ENCODE peak calls at places on chromosome 22, in six cellular contexts. One of them, this sample, is unnamed.
A peak's percentile ranks its signal among the peaks of the same experiment; 100 is the strongest.

GRCh38 chr22:46090631-46091201 is 59.6 kb upstream of the PPARA start:
- DNase-seq in IMR-90: peak; percentile 24
- DNase-seq in fibroblast of the aortic adventitia: peak; percentile 48
- DNase-seq in lung: no peak
- DNase-seq in HFFc6: peak; percentile 50
- DNase-seq in omental fat pad: no peak
- DNase-seq in this sample: no peak

GRCh38 chr22:23063539-23064380 is 6.6 kb upstream of the GNAZ start:
- DNase-seq in HFFc6: no peak
- DNase-seq in omental fat pad: no peak
- DNase-seq in fibroblast of the aortic adventitia: no peak
- DNase-seq in IMR-90: no peak
- DNase-seq in lung: no peak
- DNase-seq in this sample: peak; percentile 59

GRCh38 chr22:43114958-43115357 is 4.4 kb downstream of the BIK start:
- DNase-seq in fibroblast of the aortic adventitia: no peak
- DNase-seq in IMR-90: no peak
- DNase-seq in omental fat pad: no peak
- DNase-seq in lung: no peak
- DNase-seq in HFFc6: no peak
- DNase-seq in this sample: no peak

GRCh38 chr22:37175414-37176144 is 12.5 kb downstream of the C1QTNF6 start:
- DNase-seq in lung: no peak
- DNase-seq in omental fat pad: no peak
- DNase-seq in IMR-90: no peak
- DNase-seq in fibroblast of the aortic adventitia: no peak
- DNase-seq in HFFc6: no peak
- DNase-seq in this sample: no peak

GRCh38 chr22:27801616-27802388 is at the start of gene MN1:
- DNase-seq in IMR-90: peak; percentile 35
- DNase-seq in fibroblast of the aortic adventitia: peak; percentile 63
- DNase-seq in lung: no peak
- DNase-seq in HFFc6: no peak
- DNase-seq in omental fat pad: no peak
- DNase-seq in this sample: peak; percentile 79

GRCh38 chr22:30270841-30271240 is 4.2 kb upstream of the OSM start:
- DNase-seq in IMR-90: peak; percentile 81
- DNase-seq in omental fat pad: no peak
- DNase-seq in lung: peak; percentile 77
- DNase-seq in fibroblast of the aortic adventitia: peak; percentile 70
- DNase-seq in HFFc6: no peak
- DNase-seq in this sample: no peak

GRCh38 chr22:42399315-42400271 is 32.6 kb downstream of the NFAM1 start:
- DNase-seq in fibroblast of the aortic adventitia: no peak
- DNase-seq in omental fat pad: no peak
- DNase-seq in IMR-90: no peak
- DNase-seq in lung: peak; percentile 39
- DNase-seq in HFFc6: no peak
- DNase-seq in this sample: no peak

GRCh38 chr22:28019360-28019759 is 100.3 kb upstream of the PITPNB start:
- DNase-seq in lung: no peak
- DNase-seq in fibroblast of the aortic adventitia: no peak
- DNase-seq in HFFc6: peak; percentile 25
- DNase-seq in IMR-90: no peak
- DNase-seq in omental fat pad: peak; percentile 15
- DNase-seq in this sample: no peak

GRCh38 chr22:20953668-20954500 is 13.2 kb upstream of the AIFM3 start:
- DNase-seq in omental fat pad: no peak
- DNase-seq in lung: no peak
- DNase-seq in IMR-90: peak; percentile 47
- DNase-seq in HFFc6: no peak
- DNase-seq in fibroblast of the aortic adventitia: peak; percentile 79
- DNase-seq in this sample: no peak

GRCh38 chr22:46219650-46220049 is 30.4 kb downstream of the CDPF1 start:
- DNase-seq in HFFc6: no peak
- DNase-seq in omental fat pad: no peak
- DNase-seq in fibroblast of the aortic adventitia: no peak
- DNase-seq in IMR-90: no peak
- DNase-seq in lung: no peak
- DNase-seq in this sample: no peak

GRCh38 chr22:40709752-40710413 is 30.6 kb downstream of the MCHR1 start:
- DNase-seq in omental fat pad: no peak
- DNase-seq in HFFc6: no peak
- DNase-seq in lung: no peak
- DNase-seq in IMR-90: peak; percentile 84
- DNase-seq in fibroblast of the aortic adventitia: peak; percentile 84
- DNase-seq in this sample: no peak

GRCh38 chr22:45478108-45478771 is 24.4 kb upstream of the FBLN1 start:
- DNase-seq in lung: no peak
- DNase-seq in omental fat pad: no peak
- DNase-seq in HFFc6: peak; percentile 97
- DNase-seq in IMR-90: peak; percentile 96
- DNase-seq in fibroblast of the aortic adventitia: peak; percentile 90
- DNase-seq in this sample: no peak

GRCh38 chr22:17120281-17120680 is 879 bp downstream of the TMEM121B start:
- DNase-seq in fibroblast of the aortic adventitia: peak; percentile 22
- DNase-seq in omental fat pad: no peak
- DNase-seq in HFFc6: no peak
- DNase-seq in lung: no peak
- DNase-seq in IMR-90: peak; percentile 30
- DNase-seq in this sample: peak; percentile 79

GRCh38 chr22:48734359-48734758 is 1093.3 kb downstream of the BRD1 start:
- DNase-seq in fibroblast of the aortic adventitia: no peak
- DNase-seq in HFFc6: no peak
- DNase-seq in IMR-90: no peak
- DNase-seq in omental fat pad: no peak
- DNase-seq in lung: no peak
- DNase-seq in this sample: no peak

GRCh38 chr22:46577361-46578249 is 40.2 kb upstream of the CELSR1 start:
- DNase-seq in HFFc6: no peak
- DNase-seq in lung: no peak
- DNase-seq in fibroblast of the aortic adventitia: no peak
- DNase-seq in omental fat pad: no peak
- DNase-seq in IMR-90: no peak
- DNase-seq in this sample: no peak

GRCh38 chr22:17379939-17380710 is 10.9 kb downstream of the CECR2 start:
- DNase-seq in lung: no peak
- DNase-seq in fibroblast of the aortic adventitia: no peak
- DNase-seq in HFFc6: no peak
- DNase-seq in omental fat pad: no peak
- DNase-seq in IMR-90: no peak
- DNase-seq in this sample: no peak

GRCh38 chr22:48895831-48896765 is 931.6 kb downstream of the BRD1 start:
- DNase-seq in lung: no peak
- DNase-seq in HFFc6: no peak
- DNase-seq in omental fat pad: no peak
- DNase-seq in fibroblast of the aortic adventitia: no peak
- DNase-seq in IMR-90: no peak
- DNase-seq in this sample: no peak

GRCh38 chr22:44739024-44739423 is 13.4 kb upstream of the ARHGAP8 start:
- DNase-seq in fibroblast of the aortic adventitia: no peak
- DNase-seq in lung: no peak
- DNase-seq in IMR-90: no peak
- DNase-seq in HFFc6: no peak
- DNase-seq in omental fat pad: no peak
- DNase-seq in this sample: no peak

GRCh38 chr22:45276507-45276906 is 8.2 kb upstream of the UPK3A start:
- DNase-seq in omental fat pad: no peak
- DNase-seq in HFFc6: no peak
- DNase-seq in lung: no peak
- DNase-seq in fibroblast of the aortic adventitia: no peak
- DNase-seq in IMR-90: no peak
- DNase-seq in this sample: no peak

GRCh38 chr22:41656515-41656914 is 32.2 kb downstream of the SNU13 start:
- DNase-seq in IMR-90: peak; percentile 11
- DNase-seq in omental fat pad: no peak
- DNase-seq in HFFc6: no peak
- DNase-seq in fibroblast of the aortic adventitia: no peak
- DNase-seq in lung: no peak
- DNase-seq in this sample: no peak

GRCh38 chr22:36552300-36552699 is 23.3 kb upstream of the EIF3D start:
- DNase-seq in omental fat pad: no peak
- DNase-seq in fibroblast of the aortic adventitia: no peak
- DNase-seq in lung: no peak
- DNase-seq in IMR-90: no peak
- DNase-seq in HFFc6: no peak
- DNase-seq in this sample: no peak

GRCh38 chr22:37079668-37080171 is 28.2 kb downstream of the KCTD17 start:
- DNase-seq in omental fat pad: no peak
- DNase-seq in lung: no peak
- DNase-seq in HFFc6: peak; percentile 41
- DNase-seq in IMR-90: peak; percentile 76
- DNase-seq in fibroblast of the aortic adventitia: peak; percentile 27
- DNase-seq in this sample: no peak

GRCh38 chr22:27990879-27991278 is 71.8 kb upstream of the PITPNB start:
- DNase-seq in omental fat pad: no peak
- DNase-seq in IMR-90: peak; percentile 8
- DNase-seq in fibroblast of the aortic adventitia: peak; percentile 57
- DNase-seq in HFFc6: no peak
- DNase-seq in lung: no peak
- DNase-seq in this sample: no peak

GRCh38 chr22:17726561-17727243 is 47.6 kb downstream of the BID start:
- DNase-seq in IMR-90: peak; percentile 72
- DNase-seq in omental fat pad: no peak
- DNase-seq in lung: no peak
- DNase-seq in fibroblast of the aortic adventitia: no peak
- DNase-seq in HFFc6: peak; percentile 74
- DNase-seq in this sample: no peak

GRCh38 chr22:50502096-50502495 is 5.4 kb downstream of the LMF2 start:
- DNase-seq in IMR-90: no peak
- DNase-seq in lung: no peak
- DNase-seq in fibroblast of the aortic adventitia: no peak
- DNase-seq in HFFc6: no peak
- DNase-seq in omental fat pad: no peak
- DNase-seq in this sample: no peak

GRCh38 chr22:50504245-50505211 is 3.0 kb downstream of the LMF2 start:
- DNase-seq in fibroblast of the aortic adventitia: no peak
- DNase-seq in IMR-90: no peak
- DNase-seq in HFFc6: no peak
- DNase-seq in lung: no peak
- DNase-seq in omental fat pad: no peak
- DNase-seq in this sample: peak; percentile 70

GRCh38 chr22:50502628-50503474 is 4.7 kb downstream of the LMF2 start:
- DNase-seq in IMR-90: no peak
- DNase-seq in lung: no peak
- DNase-seq in fibroblast of the aortic adventitia: no peak
- DNase-seq in omental fat pad: no peak
- DNase-seq in HFFc6: no peak
- DNase-seq in this sample: no peak

GRCh38 chr22:50505276-50505775 is 2.2 kb downstream of the LMF2 start:
- DNase-seq in omental fat pad: no peak
- DNase-seq in lung: no peak
- DNase-seq in IMR-90: no peak
- DNase-seq in fibroblast of the aortic adventitia: no peak
- DNase-seq in HFFc6: no peak
- DNase-seq in this sample: no peak

GRCh38 chr22:50503475-50504145 is 3.9 kb downstream of the LMF2 start:
- DNase-seq in lung: no peak
- DNase-seq in omental fat pad: no peak
- DNase-seq in IMR-90: no peak
- DNase-seq in HFFc6: no peak
- DNase-seq in fibroblast of the aortic adventitia: no peak
- DNase-seq in this sample: peak; percentile 67
- TF ChIP-seq CTCF in lung: no peak
- TF ChIP-seq CTCF in omental fat pad: no peak
- TF ChIP-seq CTCF in IMR-90: peak; percentile 3
- TF ChIP-seq CTCF in HFFc6: peak; percentile 36
- TF ChIP-seq CTCF in fibroblast of the aortic adventitia: no peak
- TF ChIP-seq CTCF in this sample: no peak

GRCh38 chr22:35299217-35299716 is 427 bp upstream of the TOM1 start:
- DNase-seq in IMR-90: no peak
- DNase-seq in fibroblast of the aortic adventitia: peak; percentile 28
- DNase-seq in lung: no peak
- DNase-seq in omental fat pad: no peak
- DNase-seq in HFFc6: no peak
- DNase-seq in this sample: no peak
- TF ChIP-seq CTCF in IMR-90: no peak
- TF ChIP-seq CTCF in fibroblast of the aortic adventitia: no peak
- TF ChIP-seq CTCF in lung: no peak
- TF ChIP-seq CTCF in omental fat pad: no peak
- TF ChIP-seq CTCF in HFFc6: peak; percentile 12
- TF ChIP-seq CTCF in this sample: no peak

GRCh38 chr22:26766510-26767350 is 109.3 kb downstream of the MIAT start:
- DNase-seq in HFFc6: no peak
- DNase-seq in IMR-90: no peak
- DNase-seq in lung: no peak
- DNase-seq in omental fat pad: no peak
- DNase-seq in fibroblast of the aortic adventitia: no peak
- DNase-seq in this sample: no peak

GRCh38 chr22:26768986-26769385 is 111.6 kb downstream of the MIAT start:
- DNase-seq in IMR-90: no peak
- DNase-seq in HFFc6: no peak
- DNase-seq in lung: no peak
- DNase-seq in omental fat pad: no peak
- DNase-seq in fibroblast of the aortic adventitia: no peak
- DNase-seq in this sample: no peak

GRCh38 chr22:26762503-26763170 is 105.2 kb downstream of the MIAT start:
- DNase-seq in fibroblast of the aortic adventitia: no peak
- DNase-seq in HFFc6: no peak
- DNase-seq in lung: no peak
- DNase-seq in IMR-90: no peak
- DNase-seq in omental fat pad: no peak
- DNase-seq in this sample: no peak

GRCh38 chr22:26767351-26767970 is 110.1 kb downstream of the MIAT start:
- DNase-seq in lung: no peak
- DNase-seq in omental fat pad: no peak
- DNase-seq in IMR-90: no peak
- DNase-seq in HFFc6: no peak
- DNase-seq in fibroblast of the aortic adventitia: no peak
- DNase-seq in this sample: no peak

DNA sequence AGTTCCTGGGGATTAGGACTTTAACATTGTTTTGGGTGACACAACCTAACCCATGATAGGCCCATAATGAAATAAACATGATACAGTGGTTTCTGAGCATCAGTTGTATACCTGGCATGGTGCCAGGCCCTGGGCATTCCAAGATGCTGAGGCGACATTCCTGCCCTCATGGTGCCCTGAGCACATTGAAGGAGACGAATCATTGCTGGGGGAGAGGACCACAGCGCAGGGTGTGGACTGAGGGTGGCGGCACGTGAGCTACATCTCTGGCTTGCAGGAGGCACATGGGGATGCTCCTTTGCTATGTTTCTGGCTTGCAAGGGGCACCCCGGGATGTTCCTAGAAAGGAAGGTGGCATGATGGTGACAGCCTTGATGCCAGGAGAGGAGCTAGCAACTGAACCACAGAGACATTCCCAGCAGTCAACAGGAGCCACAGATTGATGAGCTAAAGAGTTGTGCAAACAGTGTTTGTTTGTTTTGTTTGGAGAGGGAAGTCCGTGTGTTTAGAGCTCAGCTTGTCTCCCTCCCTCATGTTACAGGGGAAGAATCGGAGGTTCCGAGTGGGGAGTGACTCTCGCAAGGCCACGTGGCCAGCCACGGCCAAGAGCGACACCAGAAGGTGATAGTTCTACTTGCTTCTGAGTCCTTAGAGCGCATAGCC is 106.4 kb downstream of the MIAT start:
- DNase-seq in HFFc6: peak; percentile 45
- DNase-seq in lung: no peak
- DNase-seq in IMR-90: peak; percentile 45
- DNase-seq in fibroblast of the aortic adventitia: peak; percentile 57
- DNase-seq in omental fat pad: no peak
- DNase-seq in this sample: no peak
- TF ChIP-seq CTCF in HFFc6: no peak
- TF ChIP-seq CTCF in lung: no peak
- TF ChIP-seq CTCF in IMR-90: no peak
- TF ChIP-seq CTCF in fibroblast of the aortic adventitia: no peak
- TF ChIP-seq CTCF in omental fat pad: no peak
- TF ChIP-seq CTCF in this sample: no peak

GRCh38 chr22:24133187-24133965 is 47.9 kb upstream of the SUSD2 start:
- DNase-seq in fibroblast of the aortic adventitia: no peak
- DNase-seq in HFFc6: no peak
- DNase-seq in IMR-90: peak; percentile 41
- DNase-seq in omental fat pad: no peak
- DNase-seq in lung: no peak
- DNase-seq in this sample: no peak
- TF ChIP-seq CTCF in fibroblast of the aortic adventitia: peak; percentile 32
- TF ChIP-seq CTCF in HFFc6: peak; percentile 53
- TF ChIP-seq CTCF in IMR-90: peak; percentile 40
- TF ChIP-seq CTCF in omental fat pad: no peak
- TF ChIP-seq CTCF in lung: peak; percentile 15
- TF ChIP-seq CTCF in this sample: no peak